ENCODE peak calls at places on chromosome 18, in six cellular contexts. V, Q, W, K, D and P are unnamed samples.

GRCh38 chr18:75173125-75173432 is 35.9 kb downstream of the PTGR3 start:
- DNase-seq in D (peak; percentile 35), W (no peak), Q (no peak), K (no peak), V (peak; percentile 17), P (no peak)

GRCh38 chr18:21448301-21448700 is 152.2 kb downstream of the ESCO1 start:
- DNase-seq in V (no peak), K (no peak), Q (no peak), W (peak; percentile 60), D (no peak), P (peak; percentile 49)

GRCh38 chr18:31436825-31437224 is 10.7 kb upstream of the DSG3 start:
- DNase-seq in Q (no peak), D (peak; percentile 21), V (no peak), K (no peak), W (peak; percentile 2), P (no peak)

GRCh38 chr18:8842506-8842905 is 137.2 kb downstream of the MTCL1 start:
- DNase-seq in D (no peak), V (no peak), K (peak; percentile 75), W (no peak), Q (no peak), P (no peak)

GRCh38 chr18:7317804-7318231 is 86.9 kb downstream of the LRRC30 start:
- DNase-seq in W (no peak), V (no peak), K (no peak), Q (no peak), D (no peak), P (no peak)

GRCh38 chr18:59033361-59033760 is 106.3 kb upstream of the SEC11C start:
- DNase-seq in Q (no peak), K (peak; percentile 98), D (no peak), V (peak; percentile 3), W (no peak), P (no peak)

GRCh38 chr18:36786686-36787085 is 42.1 kb downstream of the TPGS2 start:
- DNase-seq in Q (no peak), K (peak; percentile 85), D (peak; percentile 42), V (peak; percentile 71), W (peak; percentile 84), P (peak; percentile 81)

GRCh38 chr18:79528846-79529245 is 133.1 kb downstream of the NFATC1 start:
- DNase-seq in D (peak; percentile 36), V (peak; percentile 64), K (peak; percentile 96), W (peak; percentile 56), Q (peak; percentile 71), P (peak; percentile 39)

GRCh38 chr18:22332590-22332989 is 85.1 kb downstream of the CTAGE1 start:
- DNase-seq in Q (no peak), W (no peak), V (no peak), K (no peak), D (peak; percentile 5), P (no peak)

GRCh38 chr18:49878567-49878966 is 65.2 kb upstream of the ACAA2 start:
- DNase-seq in W (peak; percentile 80), K (no peak), Q (no peak), V (peak; percentile 3), D (no peak), P (peak; percentile 74)

GRCh38 chr18:27377251-27377650 is 192.1 kb upstream of the CHST9 start:
- DNase-seq in Q (no peak), V (no peak), K (no peak), D (no peak), W (peak; percentile 90), P (peak; percentile 85)

GRCh38 chr18:7568426-7568825 is 1.3 kb downstream of the PTPRM start:
- DNase-seq in Q (no peak), K (no peak), V (peak; percentile 20), D (peak; percentile 33), W (peak; percentile 45), P (peak; percentile 25)

GRCh38 chr18:36469471-36469870 is 172.0 kb downstream of the FHOD3 start:
- DNase-seq in D (no peak), Q (no peak), W (no peak), V (no peak), K (peak; percentile 22), P (no peak)

GRCh38 chr18:43396266-43396665 is 119.0 kb upstream of the SYT4 start:
- DNase-seq in Q (peak; percentile 20), V (no peak), K (peak; percentile 51), D (no peak), W (peak; percentile 9), P (no peak)

GRCh38 chr18:34039194-34039593 is 185.5 kb downstream of the NOL4 start:
- DNase-seq in Q (no peak), V (no peak), D (no peak), W (peak; percentile 20), K (no peak), P (no peak)

GRCh38 chr18:26863122-26863879 is 2.2 kb downstream of the AQP4 start:
- DNase-seq in V (no peak), D (no peak), K (no peak), W (no peak), Q (no peak), P (no peak)

GRCh38 chr18:1104265-1104792 is 199.7 kb downstream of the ADCYAP1 start:
- DNase-seq in W (peak; percentile 93), D (no peak), Q (no peak), V (no peak), K (no peak), P (peak; percentile 94)

GRCh38 chr18:80103231-80103630 is 5.8 kb upstream of the ADNP2 start:
- DNase-seq in W (peak; percentile 76), Q (no peak), V (peak; percentile 69), D (no peak), K (no peak), P (peak; percentile 73)

GRCh38 chr18:70442933-70443332 is 154.1 kb downstream of the SOCS6 start:
- DNase-seq in Q (no peak), V (no peak), K (no peak), D (no peak), W (peak; percentile 20), P (no peak)

GRCh38 chr18:26438980-26439379 is 109.4 kb downstream of the KCTD1 start:
- DNase-seq in K (no peak), Q (no peak), D (no peak), V (no peak), W (no peak), P (no peak)

GRCh38 chr18:79698668-79699335 is 19.2 kb downstream of the CTDP1 start:
- DNase-seq in V (peak; percentile 84), W (peak; percentile 75), Q (no peak), K (no peak), D (no peak), P (peak; percentile 68)

GRCh38 chr18:59323931-59324622 is 5.6 kb upstream of the CPLX4 start:
- DNase-seq in W (peak; percentile 80), K (no peak), V (peak; percentile 27), Q (no peak), D (no peak), P (peak; percentile 69)

GRCh38 chr18:47036298-47036874 is 965 bp upstream of the ELOA2 start:
- DNase-seq in Q (no peak), K (peak; percentile 4), D (peak; percentile 28), V (peak; percentile 28), W (peak; percentile 17), P (peak; percentile 4)

DNA sequence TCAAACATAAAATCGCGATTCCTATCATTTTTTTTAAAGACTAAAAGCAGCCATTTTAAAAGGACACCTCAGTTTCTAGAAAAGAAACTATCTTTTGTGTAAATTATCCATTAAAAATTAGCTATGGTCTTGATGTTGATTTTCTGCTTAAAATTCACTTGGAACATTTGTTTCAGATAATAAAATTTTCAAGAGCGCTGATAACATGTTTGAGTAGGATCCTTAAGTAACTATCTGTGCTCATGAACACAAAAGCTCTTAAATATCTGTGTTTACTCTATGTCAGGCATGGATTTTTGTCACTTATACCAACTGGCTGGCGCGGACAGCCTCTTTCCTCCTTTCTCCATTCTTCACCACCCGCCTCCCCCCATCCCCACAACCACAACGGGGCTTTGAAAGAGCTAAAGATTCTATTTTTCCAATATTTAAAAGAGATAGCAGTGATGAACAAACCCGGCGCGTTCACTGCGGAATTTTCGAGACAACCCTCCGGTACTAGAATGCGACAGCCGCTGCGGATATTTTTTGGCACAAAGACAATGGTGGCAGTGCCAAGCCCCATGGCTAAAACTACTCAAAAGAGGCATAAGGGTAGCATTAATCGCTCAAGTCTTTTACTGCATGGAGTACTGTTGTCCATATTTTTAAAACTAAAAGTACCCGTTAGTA is 181.5 kb downstream of the TCF4 start:
- DNase-seq in V (no peak), K (no peak), D (no peak), Q (no peak), W (no peak), P (no peak)
- H3K9ac ChIP-seq in V (peak overlapping the region; percentile 62), K (no peak overlapping the region), D (no peak overlapping the region), Q (no peak overlapping the region), W (no peak overlapping the region), P (peak overlapping the region; percentile 76)

DNA sequence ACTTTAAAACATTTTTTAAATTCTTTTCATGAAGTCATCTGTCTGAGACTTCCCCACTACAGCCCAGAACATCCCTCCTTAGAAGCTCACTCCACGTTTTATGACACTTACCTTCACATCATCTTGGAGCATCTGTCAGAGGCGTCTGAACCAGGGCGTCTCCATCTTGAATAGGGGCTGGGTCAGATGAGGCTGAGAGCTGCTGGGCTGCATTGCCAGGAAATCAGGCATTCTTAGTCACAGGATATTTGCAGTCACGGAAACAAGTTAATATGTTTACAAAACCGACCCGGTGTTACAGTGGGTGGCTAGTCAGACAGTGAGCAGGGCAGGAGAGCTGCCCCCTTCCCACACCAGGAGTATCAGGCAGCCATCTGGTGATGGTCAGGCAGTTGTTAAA is 456.5 kb downstream of the FBXO15 start:
- DNase-seq in V (peak; percentile 95), K (peak; percentile 77), D (no peak), W (peak; percentile 83), Q (no peak), P (peak; percentile 78)
- H3K27ac ChIP-seq in V (peak overlapping the region; percentile 93), K (peak overlapping the region; percentile 31), D (no peak overlapping the region), W (peak overlapping the region; percentile 92), Q (no peak overlapping the region), P (peak overlapping the region; percentile 81)

GRCh38 chr18:48860276-48861180 is 90.2 kb downstream of the SMAD7 start:
- DNase-seq in D (no peak), W (no peak), V (no peak), K (no peak), Q (peak; percentile 82), P (no peak)
- H3K9ac ChIP-seq in D (no peak overlapping the region), W (no peak overlapping the region), V (no peak overlapping the region), K (no peak overlapping the region), Q (no peak overlapping the region), P (peak overlapping the region; percentile 38)

DNA sequence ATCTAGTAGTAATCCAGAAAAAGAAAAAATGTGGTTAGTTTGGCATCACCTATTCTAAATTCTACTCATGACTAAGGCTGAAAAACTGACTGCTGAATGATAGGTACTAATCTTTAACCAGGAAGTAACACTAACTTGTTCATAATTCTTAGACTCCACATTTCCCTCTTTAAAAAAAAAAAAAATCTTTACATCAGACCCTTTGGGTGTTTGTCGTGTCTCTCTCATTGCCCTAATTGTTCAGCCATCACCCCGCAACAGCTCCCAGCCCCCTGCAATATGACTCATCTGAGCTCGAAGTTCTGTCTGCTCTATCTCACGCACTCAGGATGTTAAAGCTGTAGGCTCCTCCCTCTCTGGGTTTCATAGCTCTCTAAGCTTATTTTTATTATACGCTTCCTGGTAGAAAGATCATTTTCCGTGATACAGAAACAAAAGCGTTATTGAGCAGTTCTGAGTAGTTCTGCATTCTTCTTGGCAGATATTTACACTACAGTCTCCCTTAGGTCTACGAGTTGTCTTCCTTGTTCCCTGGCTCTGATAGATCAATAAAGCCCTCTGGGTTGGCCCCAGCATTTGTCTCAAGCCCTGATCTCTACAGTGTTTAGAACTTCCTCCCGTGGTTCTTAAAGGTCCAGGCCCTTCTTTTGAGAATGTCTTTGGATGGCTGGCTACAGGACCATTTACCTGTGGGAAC is 95.6 kb downstream of the TNFRSF11A start:
- DNase-seq in Q (no peak), V (peak; percentile 65), D (peak; percentile 85), W (peak; percentile 74), K (peak; percentile 64), P (peak; percentile 70)
- H3K27ac ChIP-seq in Q (no peak overlapping the region), V (peak overlapping the region; percentile 45), D (peak overlapping the region; percentile 89), W (peak overlapping the region; percentile 46), K (no peak overlapping the region), P (peak overlapping the region; percentile 43)

GRCh38 chr18:2805970-2806943 is 40.5 kb upstream of the EMILIN2 start:
- DNase-seq in K (peak; percentile 42), D (no peak), Q (no peak), W (peak; percentile 39), V (peak; percentile 73), P (peak; percentile 26)
- H3K9ac ChIP-seq in K (no peak overlapping the region), D (no peak overlapping the region), Q (no peak overlapping the region), W (no peak overlapping the region), V (peak overlapping the region; percentile 31), P (no peak overlapping the region)